ENCODE peak calls at places on chromosomes 11 and 22, in four cellular contexts. T, P, K and I are unnamed samples.

GRCh38 chr11:72635309-72635915 is 38.8 kb downstream of the PDE2A start:
- DNase-seq in T (no peak), P (no peak), K (no peak), I (no peak)

GRCh38 chr11:3865388-3866193 is 10.1 kb downstream of the STIM1 start:
- DNase-seq in T (no peak), P (no peak), K (no peak), I (no peak)

GRCh38 chr22:49044776-49045175 is 782.9 kb downstream of the BRD1 start:
- DNase-seq in T (no peak), P (no peak), K (no peak), I (no peak)

GRCh38 chr11:113577356-113578163 is 102.4 kb upstream of the DRD2 start:
- DNase-seq in T (no peak), P (peak), K (peak), I (peak)

GRCh38 chr11:12556788-12557384 is 117.3 kb upstream of the TEAD1 start:
- DNase-seq in T (peak), P (peak), K (no peak), I (peak)

GRCh38 chr11:92268546-92268945 is 43.9 kb downstream of the FAT3 start:
- DNase-seq in T (no peak), P (no peak), K (no peak), I (no peak)

GRCh38 chr11:85893378-85893777 is 38.2 kb downstream of the CCDC83 start:
- DNase-seq in T (no peak), P (no peak), K (no peak), I (no peak)

GRCh38 chr11:72239296-72239848 is 4.6 kb downstream of the PHOX2A start:
- DNase-seq in T (no peak), P (peak), K (peak), I (no peak)

GRCh38 chr22:33909075-33909458 is 11.2 kb downstream of the LARGE1 start:
- DNase-seq in T (peak), P (no peak), K (no peak), I (no peak)

GRCh38 chr11:79212711-79213110 is 228.1 kb downstream of the TENM4 start:
- DNase-seq in T (no peak), P (no peak), K (peak), I (no peak)

GRCh38 chr11:58561394-58562102 is 14.1 kb downstream of the LPXN start:
- DNase-seq in T (peak), P (no peak), K (no peak), I (no peak)

GRCh38 chr22:20776624-20777405 is 2.9 kb downstream of the SERPIND1 start:
- DNase-seq in T (peak), P (no peak), K (no peak), I (no peak)

GRCh38 chr22:35470903-35471321 is 69.7 kb upstream of the RASD2 start:
- DNase-seq in T (peak), P (no peak), K (no peak), I (no peak)

GRCh38 chr11:17786824-17787525 is 52.4 kb downstream of the KCNC1 start:
- DNase-seq in T (no peak), P (no peak), K (no peak), I (no peak)

GRCh38 chr11:10322401-10322800 is 17.5 kb downstream of the ADM start:
- DNase-seq in T (no peak), P (no peak), K (no peak), I (peak)

GRCh38 chr11:34840736-34841386 is 75.3 kb downstream of the APIP start:
- DNase-seq in T (peak), P (no peak), K (peak), I (peak)

GRCh38 chr11:10076458-10077141 is 217.4 kb downstream of the SBF2 start:
- DNase-seq in T (peak), P (peak), K (no peak), I (no peak)

GRCh38 chr11:57288771-57289579 is 35.8 kb downstream of the TNKS1BP1 start:
- DNase-seq in T (peak), P (no peak), K (peak), I (no peak)

GRCh38 chr11:103798029-103798428 is 238.4 kb upstream of the DDI1 start:
- DNase-seq in T (no peak), P (no peak), K (no peak), I (no peak)

GRCh38 chr11:43360361-43361032 is 1.8 kb downstream of the TTC17 start:
- DNase-seq in T (peak), P (no peak), K (no peak), I (no peak)

GRCh38 chr11:130478881-130479280 is 30.4 kb downstream of the ADAMTS15 start:
- DNase-seq in T (no peak), P (peak), K (peak), I (no peak)

GRCh38 chr22:35839811-35840739 is 122.4 kb downstream of the APOL5 start:
- DNase-seq in T (no peak), P (peak), K (peak), I (peak)

GRCh38 chr11:122020902-122021301 is 95.1 kb downstream of the BLID start:
- DNase-seq in T (no peak), P (no peak), K (peak), I (no peak)

GRCh38 chr11:71342951-71343827 is 90.8 kb upstream of the SHANK2 start:
- DNase-seq in T (peak), P (peak), K (peak), I (no peak)

GRCh38 chr11:1481861-1482441 is 4.6 kb downstream of the MOB2 start:
- DNase-seq in T (no peak), P (no peak), K (no peak), I (no peak)
- H3K27ac ChIP-seq in T (no peak), P (peak), K (no peak), I (peak)

GRCh38 chr22:46013460-46014416 is 36.8 kb upstream of the WNT7B start:
- DNase-seq in T (peak), P (peak), K (peak), I (peak)
- TF ChIP-seq POLR2AphosphoS5 in T (peak), P (no peak), K (peak), I (peak)

GRCh38 chr11:206002-206384 is 1.2 kb downstream of the BET1L start:
- DNase-seq in T (no peak), P (no peak), K (no peak), I (no peak)
- H3K4me3 ChIP-seq in T (peak), P (peak), K (peak), I (peak)

GRCh38 chr11:117874910-117875396 is 1.5 kb downstream of the FXYD6 start:
- DNase-seq in T (no peak), P (no peak), K (no peak), I (no peak)

GRCh38 chr11:117876341-117877119 is at the start of gene FXYD6:
- DNase-seq in T (no peak), P (peak), K (peak), I (no peak)

GRCh38 chr11:117877120-117877784 is 794 bp upstream of the FXYD6 start:
- DNase-seq in T (no peak), P (no peak), K (no peak), I (no peak)

GRCh38 chr11:117875397-117876048 is 935 bp downstream of the FXYD6 start:
- DNase-seq in T (no peak), P (peak), K (peak), I (no peak)

GRCh38 chr11:117876049-117876340 is 463 bp downstream of the FXYD6 start:
- DNase-seq in T (no peak), P (no peak), K (no peak), I (no peak)
- H3K27ac ChIP-seq in T (no peak), P (no peak), K (no peak), I (peak)

GRCh38 chr11:65435981-65436411 is 13.4 kb downstream of the NEAT1 start:
- DNase-seq in T (no peak), P (peak), K (no peak), I (peak)
- TF ChIP-seq POLR2AphosphoS5 in T (no peak), P (no peak), K (no peak), I (peak)

GRCh38 chr11:111730871-111731591 is 35.2 kb downstream of the PPP2R1B start:
- DNase-seq in T (no peak), P (no peak), K (peak), I (no peak)

GRCh38 chr11:111729441-111729840 is 36.7 kb downstream of the PPP2R1B start:
- DNase-seq in T (no peak), P (no peak), K (no peak), I (no peak)

GRCh38 chr11:111731839-111732238 is 34.4 kb downstream of the PPP2R1B start:
- DNase-seq in T (no peak), P (peak), K (no peak), I (no peak)

GRCh38 chr11:111727431-111727830 is 38.8 kb downstream of the PPP2R1B start:
- DNase-seq in T (no peak), P (no peak), K (no peak), I (no peak)

GRCh38 chr11:111730031-111730430 is 36.2 kb downstream of the PPP2R1B start:
- DNase-seq in T (no peak), P (no peak), K (no peak), I (no peak)
- H3K4me3 ChIP-seq in T (no peak), P (no peak), K (no peak), I (no peak)

GRCh38 chr22:24996420-24996952 is 44.0 kb downstream of the KIAA1671 start:
- DNase-seq in T (no peak), P (peak), K (peak), I (no peak)
- H3K27ac ChIP-seq in T (no peak), P (peak), K (peak), I (peak)

GRCh38 chr22:29201722-29202230 is 3.9 kb upstream of the EMID1 start:
- DNase-seq in T (no peak), P (no peak), K (no peak), I (no peak)

GRCh38 chr22:29204617-29205183 is 996 bp upstream of the EMID1 start:
- DNase-seq in T (no peak), P (no peak), K (peak), I (no peak)

GRCh38 chr22:29202231-29203192 is 3.2 kb upstream of the EMID1 start:
- DNase-seq in T (peak), P (no peak), K (peak), I (no peak)

GRCh38 chr22:29203883-29204282 is 1.8 kb upstream of the EMID1 start:
- DNase-seq in T (no peak), P (no peak), K (no peak), I (no peak)

GRCh38 chr22:29203456-29203855 is 2.2 kb upstream of the EMID1 start:
- DNase-seq in T (no peak), P (no peak), K (no peak), I (no peak)
- TF ChIP-seq POLR2AphosphoS5 in T (no peak), P (no peak), K (no peak), I (no peak)

GRCh38 chr11:128517457-128518230 is 69.7 kb downstream of the ETS1 start:
- DNase-seq in T (no peak), P (no peak), K (no peak), I (peak)
- H3K4me3 ChIP-seq in T (no peak), P (no peak), K (peak), I (peak)